ENCODE peak calls at places on chromosome 1, in five cellular contexts. Y is right lobe of liver, A is Peyer's patch, Q is transverse colon, H is prostate gland. R is an unnamed sample.

GRCh38 chr1:238023137-238023536 is 132.4 kb upstream of the ZP4 start:
- DNase-seq in Y (no peak), A (no peak), Q (no peak), H (no peak), R (no peak)

GRCh38 chr1:183237046-183237445 is 51.0 kb downstream of the LAMC2 start:
- DNase-seq in Y (no peak), A (no peak), Q (no peak), H (no peak), R (no peak)

GRCh38 chr1:54714881-54715492 is 674 bp upstream of the TTC4 start:
- DNase-seq in Y (no peak), A (no peak), Q (no peak), H (no peak), R (no peak)

GRCh38 chr1:145849356-145850165 is 4.1 kb downstream of the NUDT17 start:
- DNase-seq in Y (no peak), A (no peak), Q (no peak), H (no peak), R (no peak)

GRCh38 chr1:201364808-201365105 is 12.7 kb downstream of the TNNT2 start:
- DNase-seq in Y (no peak), A (no peak), Q (no peak), H (no peak), R (peak; percentile 29)

GRCh38 chr1:119659628-119660027 is 11.6 kb upstream of the ZNF697 start:
- DNase-seq in Y (no peak), A (no peak), Q (peak; percentile 22), H (no peak), R (peak; percentile 27)

GRCh38 chr1:112575154-112575804 is 43.7 kb downstream of the ST7L start:
- DNase-seq in Y (no peak), A (no peak), Q (no peak), H (no peak), R (no peak)

GRCh38 chr1:6180215-6180577 is at the start of gene CHD5:
- DNase-seq in Y (no peak), A (no peak), Q (no peak), H (no peak), R (no peak)

GRCh38 chr1:230120949-230121381 is 53.9 kb downstream of the GALNT2 start:
- DNase-seq in Y (no peak), A (no peak), Q (peak; percentile 63), H (no peak), R (no peak)

GRCh38 chr1:40855513-40855912 is 6.7 kb downstream of the CITED4 start:
- DNase-seq in Y (no peak), A (no peak), Q (no peak), H (no peak), R (no peak)

GRCh38 chr1:156638189-156638588 is 3.7 kb upstream of the BCAN start:
- DNase-seq in Y (no peak), A (no peak), Q (no peak), H (no peak), R (no peak)

GRCh38 chr1:43597028-43597427 is 52.9 kb upstream of the KDM4A start:
- DNase-seq in Y (no peak), A (no peak), Q (no peak), H (no peak), R (no peak)

GRCh38 chr1:43600033-43601020 is 49.6 kb upstream of the KDM4A start:
- DNase-seq in Y (no peak), A (no peak), Q (no peak), H (no peak), R (no peak)

GRCh38 chr1:43597721-43598120 is 52.2 kb upstream of the KDM4A start:
- DNase-seq in Y (no peak), A (no peak), Q (no peak), H (no peak), R (no peak)

GRCh38 chr1:43596579-43596978 is 53.4 kb upstream of the KDM4A start:
- DNase-seq in Y (no peak), A (no peak), Q (no peak), H (no peak), R (no peak)

DNA sequence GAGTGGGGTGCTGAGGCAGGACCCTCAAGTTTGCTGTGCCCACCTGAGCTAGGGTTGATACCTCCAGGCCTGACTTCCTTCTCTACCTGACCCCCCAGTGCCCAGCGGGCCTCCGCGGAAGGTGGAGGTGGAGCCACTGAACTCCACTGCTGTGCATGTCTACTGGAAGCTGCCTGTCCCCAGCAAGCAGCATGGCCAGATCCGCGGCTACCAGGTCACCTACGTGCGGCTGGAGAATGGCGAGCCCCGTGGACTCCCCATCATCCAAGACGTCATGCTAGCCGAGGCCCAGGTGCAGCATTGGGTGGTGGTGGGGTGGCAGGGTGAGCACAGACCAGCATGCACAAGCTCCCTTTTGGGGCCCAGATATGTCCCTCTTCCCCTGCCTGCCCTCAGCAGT is 51.3 kb upstream of the KDM4A start:
- DNase-seq in Y (no peak), A (no peak), Q (no peak), H (no peak), R (no peak)
- H3K27ac ChIP-seq in Y (no peak overlapping the region), A (no peak overlapping the region), Q (no peak overlapping the region), H (no peak overlapping the region), R (no peak overlapping the region)

GRCh38 chr1:3072178-3072947 is 3.4 kb downstream of the PRDM16 start:
- DNase-seq in Y (no peak), A (no peak), Q (no peak), H (no peak), R (peak; percentile 63)

GRCh38 chr1:3072948-3073519 is 4.0 kb downstream of the PRDM16 start:
- DNase-seq in Y (no peak), A (no peak), Q (no peak), H (no peak), R (peak; percentile 64)

GRCh38 chr1:3070654-3071506 is 1.9 kb downstream of the PRDM16 start:
- DNase-seq in Y (no peak), A (no peak), Q (no peak), H (no peak), R (peak; percentile 26)

GRCh38 chr1:3070304-3070653 is 1.3 kb downstream of the PRDM16 start:
- DNase-seq in Y (no peak), A (no peak), Q (no peak), H (no peak), R (no peak)

GRCh38 chr1:3071507-3072177 is 2.6 kb downstream of the PRDM16 start:
- DNase-seq in Y (no peak), A (no peak), Q (no peak), H (no peak), R (peak; percentile 41)
- H3K27me3 ChIP-seq in Y (no peaks in the 10 kb centered on the region), A (no peaks in the 10 kb centered on the region), Q (peaks cover 94% of the 10 kb centered on the region), H (peaks cover 36% of the 10 kb centered on the region), R (peaks cover 19% of the 10 kb centered on the region)

GRCh38 chr1:26268290-26269197 is 11.3 kb upstream of the SH3BGRL3 start:
- DNase-seq in Y (no peak), A (no peak), Q (no peak), H (no peak), R (no peak)
- TF ChIP-seq POLR2A in Y (no peak), A (no peak), Q (no peak), H (no peak), R (no peak)

GRCh38 chr1:180821970-180822369 is 90.7 kb upstream of the KIAA1614 start:
- DNase-seq in Y (no peak), A (no peak), Q (no peak), H (no peak), R (no peak)
- H3K27ac ChIP-seq in Y (no peak overlapping the region), A (no peak overlapping the region), Q (no peak overlapping the region), H (no peak overlapping the region), R (peak overlapping the region; percentile 37)

GRCh38 chr1:37630426-37631038 is 4.2 kb downstream of the RSPO1 start:
- DNase-seq in Y (no peak), A (no peak), Q (no peak), H (no peak), R (no peak)

GRCh38 chr1:37631039-37631428 is 3.7 kb downstream of the RSPO1 start:
- DNase-seq in Y (no peak), A (no peak), Q (no peak), H (no peak), R (no peak)

GRCh38 chr1:37628026-37628556 is 6.6 kb downstream of the RSPO1 start:
- DNase-seq in Y (no peak), A (no peak), Q (no peak), H (no peak), R (no peak)

GRCh38 chr1:37629008-37629407 is 5.7 kb downstream of the RSPO1 start:
- DNase-seq in Y (no peak), A (no peak), Q (no peak), H (no peak), R (no peak)

DNA sequence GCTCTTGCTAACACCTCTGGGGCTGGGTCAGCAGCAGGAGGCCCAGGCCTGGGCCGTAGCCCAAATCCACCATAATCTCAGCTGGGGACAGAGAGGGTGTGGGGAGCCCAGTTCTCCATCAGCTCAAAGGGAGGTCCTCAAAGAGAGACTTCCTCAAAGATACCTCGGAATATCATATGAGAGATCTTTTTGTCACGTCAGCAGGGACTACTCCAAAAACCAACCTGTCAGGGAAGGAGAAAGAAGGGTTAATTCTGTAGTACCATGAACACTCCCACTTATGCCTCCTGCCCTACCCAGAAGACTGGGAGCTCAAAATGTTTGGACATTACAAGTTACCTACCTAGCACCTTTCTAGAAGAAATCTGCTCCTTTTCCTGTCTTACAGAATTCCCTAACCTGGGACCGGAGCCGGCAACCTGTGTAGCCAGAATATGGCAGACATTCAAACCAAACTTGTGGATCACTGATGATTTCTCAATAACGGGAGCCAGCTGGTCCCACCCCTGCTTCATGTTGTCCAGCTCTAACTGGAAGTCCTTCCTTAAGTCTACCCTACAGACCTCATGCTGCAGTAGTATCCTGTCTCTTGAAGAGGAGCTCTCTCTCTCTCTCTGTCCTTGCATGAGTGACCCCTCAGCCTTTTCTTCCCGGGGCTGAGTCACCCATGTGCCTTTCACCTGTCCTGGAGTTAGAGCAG is 4.8 kb downstream of the RSPO1 start:
- DNase-seq in Y (no peak), A (no peak), Q (no peak), H (no peak), R (no peak)
- H3K27me3 ChIP-seq in Y (no peaks in the 10 kb centered on the region), A (no peaks in the 10 kb centered on the region), Q (peaks cover 85% of the 10 kb centered on the region), H (peaks cover 25% of the 10 kb centered on the region), R (peaks cover 56% of the 10 kb centered on the region)

GRCh38 chr1:1560178-1560577 is 14.5 kb downstream of the SSU72 start:
- DNase-seq in Y (no peak), A (no peak), Q (no peak), H (no peak), R (no peak)
- TF ChIP-seq POLR2A in Y (no peak), A (no peak), Q (no peak), H (no peak), R (no peak)

GRCh38 chr1:223234164-223234501 is 91.1 kb upstream of the TLR5 start:
- DNase-seq in Y (no peak), A (no peak), Q (no peak), H (no peak), R (no peak)
- H3K27ac ChIP-seq in Y (no peak overlapping the region), A (no peak overlapping the region), Q (no peak overlapping the region), H (no peak overlapping the region), R (peak overlapping the region; percentile 40)

DNA sequence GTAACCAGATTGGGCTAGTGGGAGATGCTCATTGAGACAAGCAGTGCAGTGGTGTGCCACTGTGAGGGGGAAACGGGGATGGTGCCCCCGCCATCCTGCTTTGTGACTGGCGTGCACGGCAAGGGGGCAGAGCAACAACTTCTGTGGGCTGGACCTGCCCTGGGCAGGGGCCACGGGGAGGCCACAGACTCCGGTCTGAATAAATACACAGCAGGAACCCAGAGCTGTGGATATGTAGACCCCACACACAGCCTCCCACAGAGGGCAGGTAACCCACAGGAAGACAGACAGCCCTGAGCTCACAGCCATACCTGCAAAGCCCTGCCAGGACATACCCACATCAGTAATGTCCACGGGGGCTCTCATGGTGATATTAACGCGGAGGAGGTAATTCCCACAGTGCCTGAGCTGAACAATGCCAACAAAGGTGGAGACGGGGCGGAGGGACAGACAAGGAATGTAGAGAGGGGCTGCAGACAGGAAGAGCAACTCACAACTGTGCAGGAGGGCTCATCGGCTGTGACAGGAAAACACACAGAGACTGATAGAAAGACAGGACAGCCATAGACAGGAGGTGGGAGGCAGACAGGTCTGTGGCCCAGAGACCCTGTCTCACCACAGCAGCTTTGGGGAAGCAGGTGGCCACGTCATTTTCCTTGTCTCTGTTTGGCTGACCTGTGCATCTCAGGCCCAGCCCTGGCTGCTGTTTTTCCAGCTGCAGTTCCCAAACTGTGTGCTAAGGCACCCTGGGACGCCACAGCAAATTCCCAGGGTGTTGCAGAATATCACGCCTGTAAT is 4.9 kb upstream of the WNT3A start:
- DNase-seq in Y (no peak), A (no peak), Q (no peak), H (no peak), R (no peak)
- H3K27me3 ChIP-seq in Y (no peaks in the 10 kb centered on the region), A (no peaks in the 10 kb centered on the region), Q (peaks cover 56% of the 10 kb centered on the region), H (peaks cover 3% of the 10 kb centered on the region), R (peaks cover 33% of the 10 kb centered on the region)